ENCODE peak calls at places on chromosomes 12 and 14, in ten cellular contexts. G, K, A, D, V, I, B, M, J and X are unnamed samples.
A peak's percentile ranks its signal among the peaks of the same experiment; 100 is the strongest.

GRCh38 chr12:97194551-97194950 is 268.1 kb upstream of the RMST start:
- DNase-seq in G (no peak), K (no peak), A (peak; percentile 24), D (no peak), V (no peak), I (no peak), B (no peak), M (no peak), J (no peak), X (no peak)

GRCh38 chr12:97493729-97494128 is 31.1 kb downstream of the RMST start:
- DNase-seq in G (no peak), K (no peak), A (no peak), D (no peak), V (no peak), I (no peak), B (no peak), M (no peak), J (no peak), X (no peak)

GRCh38 chr12:53483225-53483978 is 15.9 kb downstream of the MAP3K12 start:
- DNase-seq in G (peak; percentile 50), K (no peak), A (no peak), D (no peak), V (peak; percentile 44), I (no peak), B (no peak), M (no peak), J (no peak), X (no peak)

GRCh38 chr12:51208016-51208660 is 9.7 kb downstream of the POU6F1 start:
- DNase-seq in G (no peak), K (no peak), A (no peak), D (no peak), V (no peak), I (no peak), B (no peak), M (no peak), J (no peak), X (no peak)

GRCh38 chr14:102728509-102728908 is 48.7 kb upstream of the TRAF3 start:
- DNase-seq in G (no peak), K (no peak), A (no peak), D (no peak), V (no peak), I (no peak), B (no peak), M (no peak), J (peak; percentile 46), X (no peak)

GRCh38 chr12:123363743-123364531 is 710 bp downstream of the SBNO1 start:
- DNase-seq in G (peak; percentile 70), K (peak; percentile 65), A (peak; percentile 36), D (peak; percentile 31), V (peak; percentile 21), I (peak; percentile 29), B (peak; percentile 26), M (peak; percentile 12), J (no peak), X (no peak)

GRCh38 chr12:124098887-124099286 is 125.9 kb downstream of the ZNF664 start:
- DNase-seq in G (no peak), K (no peak), A (no peak), D (no peak), V (no peak), I (no peak), B (no peak), M (no peak), J (peak; percentile 57), X (no peak)

GRCh38 chr14:94451091-94451751 is 1.4 kb downstream of the SERPINA11 start:
- DNase-seq in G (no peak), K (no peak), A (no peak), D (no peak), V (no peak), I (no peak), B (no peak), M (no peak), J (no peak), X (no peak)

GRCh38 chr12:26870491-26871419 is 37.8 kb upstream of the ITPR2 start:
- DNase-seq in G (peak; percentile 63), K (no peak), A (peak; percentile 72), D (peak; percentile 58), V (peak; percentile 19), I (peak; percentile 36), B (peak; percentile 97), M (no peak), J (no peak), X (no peak)

GRCh38 chr12:120220838-120221575 is 20.1 kb upstream of the RPLP0 start:
- DNase-seq in G (no peak), K (no peak), A (no peak), D (no peak), V (no peak), I (no peak), B (no peak), M (no peak), J (no peak), X (no peak)
- TF ChIP-seq CTCF in G (no peak), K (no peak), A (no peak), D (no peak), V (no peak), I (no peak), B (no peak), M (no peak), J (no peak), X (no peak)

GRCh38 chr12:12468575-12468974 is 94.1 kb downstream of the DUSP16 start:
- DNase-seq in G (no peak), K (no peak), A (no peak), D (no peak), V (no peak), I (no peak), B (no peak), M (no peak), J (no peak), X (no peak)

GRCh38 chr12:12469386-12469785 is 93.3 kb downstream of the DUSP16 start:
- DNase-seq in G (no peak), K (no peak), A (peak; percentile 99), D (no peak), V (no peak), I (no peak), B (peak; percentile 85), M (no peak), J (no peak), X (no peak)

GRCh38 chr12:12467222-12467621 is 95.4 kb downstream of the DUSP16 start:
- DNase-seq in G (no peak), K (no peak), A (no peak), D (no peak), V (no peak), I (no peak), B (no peak), M (no peak), J (peak; percentile 50), X (no peak)

GRCh38 chr12:12466157-12466556 is 96.5 kb downstream of the DUSP16 start:
- DNase-seq in G (no peak), K (no peak), A (no peak), D (no peak), V (no peak), I (no peak), B (no peak), M (peak; percentile 42), J (no peak), X (no peak)

GRCh38 chr12:12467701-12468218 is 94.9 kb downstream of the DUSP16 start:
- DNase-seq in G (no peak), K (no peak), A (no peak), D (peak; percentile 33), V (peak; percentile 30), I (no peak), B (no peak), M (no peak), J (peak; percentile 47), X (no peak)
- H3K27ac ChIP-seq in G (no peak overlapping the region), K (no peak overlapping the region), A (no peak overlapping the region), D (no peak overlapping the region), V (peak overlapping the region; percentile 11), I (no peak overlapping the region), B (no peak overlapping the region), M (no peak overlapping the region), J (peak overlapping the region; percentile 84), X (no peak overlapping the region)

DNA sequence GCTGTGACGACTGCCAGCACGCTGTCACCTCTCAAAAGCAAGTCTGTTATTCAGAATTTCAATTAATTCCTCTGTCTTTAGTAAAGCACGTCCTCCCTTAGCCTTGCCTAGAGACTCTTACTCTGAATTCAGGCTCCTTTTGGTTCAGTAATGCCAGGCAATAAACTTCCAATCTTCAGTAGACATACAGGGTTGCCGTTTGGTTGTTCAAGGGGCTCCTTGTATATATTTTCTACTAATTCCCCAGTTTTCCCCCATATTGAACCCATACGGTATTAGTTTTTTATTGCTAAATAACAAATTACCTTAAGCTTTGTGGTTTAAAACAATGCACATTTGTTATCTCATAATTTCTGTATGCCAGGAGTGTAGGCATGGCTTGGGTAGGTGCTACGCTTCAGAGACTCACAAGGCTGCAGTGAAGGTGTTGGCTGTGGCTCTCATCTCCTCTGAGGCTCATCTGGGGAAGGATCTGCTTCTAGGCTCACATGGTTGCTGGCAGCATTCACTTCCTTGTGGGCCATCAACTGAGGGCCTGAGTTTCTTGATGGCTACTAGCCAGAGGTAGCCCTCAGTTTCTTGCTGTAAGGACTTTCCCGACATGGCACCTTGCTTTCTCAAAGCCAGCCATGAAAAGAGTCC is 7.3 kb upstream of the CLECL1 start:
- DNase-seq in G (no peak), K (no peak), A (no peak), D (no peak), V (peak; percentile 24), I (no peak), B (no peak), M (no peak), J (no peak), X (no peak)
- H3K4me3 ChIP-seq in G (peak overlapping the region; percentile 42), K (no peak overlapping the region), A (no peak overlapping the region), D (no peak overlapping the region), V (peak overlapping the region; percentile 5), I (peak overlapping the region; percentile 59), B (no peak overlapping the region), M (no peak overlapping the region), J (no peak overlapping the region), X (peak overlapping the region; percentile 18)

DNA sequence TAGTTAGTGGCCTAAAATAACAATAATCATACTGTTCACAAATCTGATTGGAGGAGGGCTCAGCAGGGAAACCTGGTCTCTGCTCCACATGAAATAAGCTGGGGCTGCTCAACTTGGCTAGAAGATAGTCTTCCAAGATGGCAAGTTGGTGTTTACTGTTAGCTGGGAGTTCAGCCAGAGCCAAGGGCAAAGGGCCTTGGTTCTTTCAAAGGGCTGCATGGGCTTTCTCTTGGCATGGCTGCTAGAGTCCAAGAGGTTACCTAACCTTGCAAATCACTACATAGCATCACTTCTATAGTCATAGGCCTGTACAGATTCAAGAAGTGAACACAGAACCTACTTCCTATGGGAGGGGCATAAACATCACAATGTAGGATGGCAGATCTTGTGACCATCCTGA is 7.1 kb downstream of the EXOC5 start:
- DNase-seq in G (no peak), K (no peak), A (no peak), D (no peak), V (no peak), I (no peak), B (no peak), M (no peak), J (no peak), X (no peak)
- TF ChIP-seq CTCF in G (no peak), K (no peak), A (no peak), D (no peak), V (no peak), I (no peak), B (no peak), M (no peak), J (no peak), X (no peak)